ENCODE peak calls at places on chromosomes 4 and X, in eight cellular contexts. D is ascending aorta, K is aorta, A is astrocyte of the cerebellum, X is fibroblast of lung, W is cardiac muscle cell, F is lung, J is left lung. G is an unnamed sample.
A peak's percentile ranks its signal among the peaks of the same experiment; 100 is the strongest.

GRCh38 chr4:61200195-61200990 is at the start of gene ADGRL3:
- DNase-seq in F (no peak), J (peak; percentile 32), D (no peak), A (no peak), W (peak; percentile 78), K (peak; percentile 85), X (peak; percentile 60), G (peak; percentile 52)

GRCh38 chr4:33512397-33512796 is 2731.9 kb downstream of the ARAP2 start:
- DNase-seq in J (no peak), W (no peak), A (no peak), D (no peak), X (no peak), F (no peak), K (no peak), G (no peak)

GRCh38 chrX:69232945-69233344 is 67.7 kb upstream of the PJA1 start:
- DNase-seq in F (no peak), D (no peak), J (no peak), A (no peak), K (no peak), X (no peak), W (no peak), G (no peak)

GRCh38 chr4:119493419-119493818 is 135.2 kb downstream of the PDE5A start:
- DNase-seq in J (no peak), W (no peak), X (no peak), K (no peak), F (no peak), A (no peak), D (no peak), G (no peak)

GRCh38 chr4:42401171-42401570 is 3.9 kb downstream of the SHISA3 start:
- DNase-seq in X (no peak), K (no peak), W (no peak), D (no peak), J (no peak), F (no peak), A (no peak), G (no peak)

GRCh38 chr4:63788271-63788670 is 621.0 kb downstream of the TECRL start:
- DNase-seq in W (no peak), A (no peak), F (no peak), D (no peak), J (no peak), K (no peak), X (no peak), G (no peak)

GRCh38 chr4:102500371-102501175 is 586 bp upstream of the NFKB1 start:
- DNase-seq in A (no peak), X (peak; percentile 62), K (peak; percentile 82), W (peak; percentile 51), J (peak; percentile 52), F (peak; percentile 56), D (no peak), G (peak; percentile 78)

GRCh38 chr4:168645933-168646768 is 149.3 kb downstream of the PALLD start:
- DNase-seq in D (no peak), K (no peak), J (no peak), X (no peak), A (no peak), W (no peak), F (no peak), G (no peak)

GRCh38 chr4:159178147-159178541 is 75.3 kb downstream of the RAPGEF2 start:
- DNase-seq in X (peak; percentile 12), F (no peak), K (no peak), A (no peak), D (no peak), W (no peak), J (no peak), G (no peak)

GRCh38 chrX:68672581-68673318 is 25.3 kb downstream of the STARD8 start:
- DNase-seq in W (no peak), D (no peak), A (no peak), K (no peak), F (no peak), X (no peak), J (no peak), G (peak; percentile 72)

GRCh38 chr4:67393699-67394281 is 151.5 kb downstream of the CENPC start:
- DNase-seq in K (no peak), W (peak; percentile 76), X (peak; percentile 33), F (no peak), J (no peak), A (peak; percentile 55), D (no peak), G (no peak)

GRCh38 chr4:76831475-76832390 is 66.2 kb downstream of the SOWAHB start:
- DNase-seq in J (no peak), A (no peak), K (no peak), X (no peak), W (no peak), F (no peak), D (no peak), G (no peak)

GRCh38 chr4:168095776-168096443 is 3.6 kb downstream of the ANXA10 start:
- DNase-seq in X (peak; percentile 44), J (no peak), K (no peak), D (no peak), W (no peak), A (no peak), F (no peak), G (no peak)

GRCh38 chr4:784401-785331 is 41.3 kb downstream of the CPLX1 start:
- DNase-seq in W (no peak), X (no peak), J (no peak), A (no peak), D (no peak), K (peak; percentile 70), F (no peak), G (peak; percentile 64)

GRCh38 chr4:787561-787981 is 38.4 kb downstream of the CPLX1 start:
- DNase-seq in W (no peak), F (no peak), X (no peak), D (no peak), K (peak; percentile 70), A (no peak), J (no peak), G (peak; percentile 51)

GRCh38 chr4:786861-787300 is 39.0 kb downstream of the CPLX1 start:
- DNase-seq in K (peak; percentile 75), X (no peak), D (no peak), A (no peak), W (no peak), J (no peak), F (no peak), G (peak; percentile 65)

GRCh38 chr4:786074-786741 is 39.7 kb downstream of the CPLX1 start:
- DNase-seq in X (no peak), W (no peak), A (no peak), F (no peak), J (no peak), K (peak; percentile 77), D (no peak), G (peak; percentile 70)

DNA sequence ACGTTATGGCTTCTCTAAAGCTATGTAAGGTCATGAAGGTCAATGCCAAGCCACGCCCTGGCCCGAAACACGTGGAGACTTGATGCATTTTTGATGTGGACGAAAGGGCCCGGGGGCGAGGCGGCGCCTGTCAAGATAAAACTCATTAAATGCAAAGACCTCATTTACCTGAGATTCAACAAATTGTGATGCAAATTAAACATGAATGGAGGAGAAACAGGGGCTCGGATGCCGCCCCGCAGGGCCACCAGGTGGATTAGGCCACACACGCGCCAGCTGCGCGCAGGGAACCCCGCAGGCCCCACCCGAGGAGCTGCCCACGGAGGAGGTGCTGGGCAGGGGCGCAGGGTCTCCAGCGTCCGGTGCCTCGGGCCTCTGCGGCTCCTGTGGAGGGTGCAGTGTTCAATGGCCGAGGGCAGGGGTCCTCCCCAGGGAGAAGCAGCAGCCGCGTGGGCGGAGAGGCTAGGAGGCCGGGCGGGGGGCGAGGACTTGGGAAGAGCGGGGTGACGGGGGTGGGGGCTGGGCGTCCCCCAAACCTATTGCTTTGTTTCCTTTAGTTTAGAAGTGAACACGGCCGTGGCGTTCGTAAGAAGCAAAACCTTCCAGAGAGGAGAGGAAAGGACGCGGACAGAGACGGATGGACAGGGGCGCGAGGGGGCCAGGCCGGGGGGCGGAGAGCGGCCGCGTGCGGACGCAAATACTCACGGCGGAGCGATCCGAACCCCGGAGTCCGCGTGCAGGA is 40.4 kb downstream of the CPLX1 start:
- DNase-seq in J (no peak), X (no peak), D (no peak), F (no peak), A (no peak), K (peak; percentile 77), W (no peak), G (peak; percentile 63)
- H3K4me3 ChIP-seq in J (peak overlapping the region; percentile 28), X (no peak overlapping the region), D (peak overlapping the region; percentile 54), F (no peak overlapping the region), A (no peak overlapping the region), K (no peak overlapping the region), W (peak overlapping the region; percentile 17), G (peak overlapping the region; percentile 32)

GRCh38 chr4:113145519-113146291 is 96.3 kb downstream of the ANK2 start:
- DNase-seq in W (peak; percentile 87), F (no peak), K (no peak), J (no peak), A (no peak), D (no peak), X (no peak), G (no peak)
- H3K4me3 ChIP-seq in W (peak overlapping the region; percentile 27), F (no peak overlapping the region), K (peak overlapping the region; percentile 0), J (no peak overlapping the region), A (no peak overlapping the region), D (peak overlapping the region; percentile 63), X (no peak overlapping the region), G (no peak overlapping the region)

DNA sequence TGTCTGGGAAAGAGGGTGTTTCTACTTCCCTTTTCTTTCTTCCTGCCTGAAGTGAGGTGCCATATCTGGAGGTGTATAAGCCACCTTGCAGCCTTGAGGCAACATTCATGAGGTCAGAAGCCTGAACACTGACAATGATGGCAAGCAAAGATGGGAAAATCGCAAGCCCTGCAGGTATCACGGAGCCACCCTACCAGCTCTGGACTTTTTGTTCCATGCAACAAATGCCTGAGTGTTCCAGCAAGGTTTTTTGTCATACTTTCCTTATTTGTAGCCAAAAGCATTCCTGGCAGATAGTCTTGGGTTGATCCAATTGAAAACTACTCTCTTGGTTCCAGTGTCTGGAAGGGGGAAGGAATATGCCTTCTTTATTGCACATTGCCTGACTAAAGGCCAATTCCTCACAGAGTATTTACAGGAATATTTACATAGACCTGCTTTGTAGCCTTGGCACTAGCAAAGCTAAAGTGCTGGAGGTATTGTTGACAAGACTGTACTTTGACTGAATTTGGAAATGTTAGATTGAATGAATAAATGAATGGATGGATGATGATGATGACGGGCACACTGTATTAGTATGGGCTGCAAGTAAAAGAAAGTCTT is 14.3 kb upstream of the SOD3 start:
- DNase-seq in X (no peak), A (no peak), F (no peak), W (no peak), D (no peak), K (no peak), J (no peak), G (no peak)
- H3K4me3 ChIP-seq in X (no peak overlapping the region), A (no peak overlapping the region), F (no peak overlapping the region), W (no peak overlapping the region), D (no peak overlapping the region), K (no peak overlapping the region), J (no peak overlapping the region), G (no peak overlapping the region)

DNA sequence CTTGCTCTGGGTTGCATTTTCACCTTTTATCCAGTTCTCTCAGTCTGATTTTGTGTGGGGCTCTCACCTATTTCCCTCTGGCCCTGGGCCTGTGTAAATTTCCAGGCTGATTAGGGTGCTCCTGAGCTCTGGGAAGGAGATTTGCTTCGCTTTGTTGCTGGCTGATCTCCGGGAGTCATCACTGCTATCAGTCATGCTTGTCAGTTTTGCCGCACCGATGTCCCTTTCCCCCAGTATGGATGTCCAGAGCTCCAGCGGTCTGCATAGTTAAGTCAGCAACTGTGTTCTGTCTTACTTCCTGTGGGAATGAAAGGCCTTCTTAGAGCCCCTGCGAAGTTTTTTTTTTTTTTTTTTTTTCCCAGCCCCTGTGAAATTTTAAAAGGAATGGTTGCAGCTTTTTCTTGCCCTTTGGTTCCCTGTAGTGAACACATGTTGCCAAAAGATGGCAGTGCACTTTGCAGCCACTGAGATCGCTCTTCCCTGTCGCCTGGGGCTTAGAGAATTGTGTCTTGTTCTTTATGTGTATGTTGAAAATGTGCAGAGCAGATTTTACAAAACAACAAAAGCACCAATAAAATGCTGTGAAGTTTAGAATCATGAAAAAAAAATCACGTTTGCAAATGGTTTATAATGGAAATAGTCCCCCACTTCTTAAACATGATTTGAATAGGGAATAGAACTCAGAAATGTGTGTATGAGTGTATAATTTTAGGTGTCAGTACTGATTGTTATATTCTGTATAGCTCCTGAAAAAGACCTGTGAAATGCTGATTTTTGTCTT is 109.2 kb upstream of the SLC4A4 start:
- DNase-seq in W (peak; percentile 77), K (no peak), X (peak; percentile 50), J (no peak), A (peak; percentile 38), F (no peak), D (no peak), G (no peak)
- H3K4me3 ChIP-seq in W (no peak overlapping the region), K (no peak overlapping the region), X (no peak overlapping the region), J (no peak overlapping the region), A (no peak overlapping the region), F (no peak overlapping the region), D (no peak overlapping the region), G (no peak overlapping the region)